ENCODE peak calls at places on chromosome 21, in six cellular contexts. F, Q, W, Z, U and X are unnamed samples.

GRCh38 chr21:36610201-36610600 is 88.7 kb upstream of the SIM2 start:
- DNase-seq in Z (no peak), W (no peak), U (no peak), F (no peak), Q (no peak), X (no peak)

GRCh38 chr21:28069446-28069845 is 923.2 kb downstream of the LTN1 start:
- DNase-seq in W (no peak), Z (no peak), F (no peak), Q (no peak), U (no peak), X (no peak)

GRCh38 chr21:45555251-45555556 is 13.0 kb upstream of the SLC19A1 start:
- DNase-seq in U (no peak), W (no peak), F (no peak), Z (no peak), Q (peak; percentile 75), X (no peak)

GRCh38 chr21:43925096-43925481 is 60.1 kb downstream of the AGPAT3 start:
- DNase-seq in U (peak; percentile 14), W (no peak), Z (no peak), Q (no peak), F (no peak), X (no peak)

GRCh38 chr21:38989745-38990423 is 184.2 kb downstream of the ETS2 start:
- DNase-seq in U (no peak), F (no peak), Z (no peak), Q (no peak), W (peak; percentile 55), X (no peak)

GRCh38 chr21:41819236-41819855 is 52.5 kb upstream of the RIPK4 start:
- DNase-seq in F (no peak), Z (no peak), U (no peak), W (no peak), Q (no peak), X (no peak)

GRCh38 chr21:45972716-45973474 is 8.7 kb upstream of the COL6A1 start:
- DNase-seq in Q (no peak), F (peak; percentile 41), W (no peak), Z (peak; percentile 91), U (peak; percentile 58), X (peak; percentile 76)

GRCh38 chr21:33383056-33383888 is 19.9 kb upstream of the IFNGR2 start:
- DNase-seq in U (no peak), Z (peak; percentile 65), F (peak; percentile 71), Q (peak; percentile 64), W (no peak), X (no peak)

GRCh38 chr21:29187939-29188338 is 57.5 kb downstream of the MAP3K7CL start:
- DNase-seq in Z (no peak), Q (no peak), F (no peak), W (no peak), U (no peak), X (no peak)

GRCh38 chr21:35909456-35910178 is 150.7 kb downstream of the SETD4 start:
- DNase-seq in Z (no peak), F (no peak), W (no peak), U (no peak), Q (no peak), X (no peak)

GRCh38 chr21:42653492-42654061 is at the start of gene PDE9A:
- DNase-seq in W (no peak), F (peak; percentile 71), Z (peak; percentile 51), U (peak; percentile 72), Q (peak; percentile 72), X (peak; percentile 95)

GRCh38 chr21:46069719-46070279 is 28.1 kb upstream of the COL6A2 start:
- DNase-seq in W (no peak), Z (no peak), U (no peak), F (no peak), Q (no peak), X (peak; percentile 28)

GRCh38 chr21:29961291-29962027 is 21.7 kb upstream of the GRIK1 start:
- DNase-seq in F (no peak), Q (no peak), Z (no peak), W (no peak), U (no peak), X (no peak)

GRCh38 chr21:31293986-31294385 is 50.1 kb downstream of the TIAM1 start:
- DNase-seq in U (peak; percentile 70), Z (no peak), Q (no peak), F (no peak), W (no peak), X (no peak)

GRCh38 chr21:32366191-32366590 is 26.6 kb downstream of the URB1 start:
- DNase-seq in U (no peak), Z (no peak), Q (no peak), F (no peak), W (no peak), X (no peak)

GRCh38 chr21:36699546-36700294 is 805 bp downstream of the SIM2 start:
- DNase-seq in U (peak; percentile 28), Q (peak; percentile 54), W (no peak), F (peak; percentile 20), Z (no peak), X (peak; percentile 56)

GRCh38 chr21:44898011-44898493 is 22.6 kb downstream of the ITGB2 start:
- DNase-seq in F (no peak), U (no peak), Z (no peak), W (no peak), Q (no peak), X (no peak)

GRCh38 chr21:43626390-43626789 is 32.9 kb downstream of the HSF2BP start:
- DNase-seq in Q (no peak), W (no peak), U (peak; percentile 76), F (no peak), Z (no peak), X (no peak)

GRCh38 chr21:16908087-16908486 is 604.8 kb upstream of the CXADR start:
- DNase-seq in U (no peak), Z (no peak), Q (no peak), W (no peak), F (no peak), X (no peak)

GRCh38 chr21:43287974-43288755 is 119.4 kb downstream of the CRYAA start:
- DNase-seq in W (no peak), Q (no peak), F (no peak), U (no peak), Z (no peak), X (no peak)

GRCh38 chr21:41142051-41142795 is 25.7 kb upstream of the BACE2 start:
- DNase-seq in F (no peak), Q (no peak), U (peak; percentile 73), Z (peak; percentile 28), W (peak; percentile 77), X (no peak)

GRCh38 chr21:31366825-31367224 is 22.8 kb upstream of the TIAM1 start:
- DNase-seq in Q (no peak), F (no peak), U (peak; percentile 64), W (peak; percentile 74), Z (no peak), X (no peak)

GRCh38 chr21:29145837-29146453 is 15.5 kb downstream of the MAP3K7CL start:
- DNase-seq in W (peak; percentile 78), Z (no peak), Q (no peak), F (no peak), U (no peak), X (no peak)

GRCh38 chr21:44423312-44423821 is 31.9 kb upstream of the LRRC3 start:
- DNase-seq in Q (no peak), U (no peak), F (no peak), W (no peak), Z (peak; percentile 11), X (no peak)

GRCh38 chr21:18041012-18041411 is 203.6 kb upstream of the CHODL start:
- DNase-seq in F (no peak), Z (no peak), W (no peak), Q (no peak), U (peak; percentile 79), X (peak; percentile 49)

GRCh38 chr21:42434884-42435283 is 31.2 kb downstream of the UBASH3A start:
- DNase-seq in U (no peak), Q (no peak), Z (no peak), F (no peak), W (no peak), X (no peak)

GRCh38 chr21:42818328-42818749 is 61.0 kb downstream of the WDR4 start:
- DNase-seq in Z (peak; percentile 60), F (peak; percentile 47), U (peak; percentile 56), W (peak; percentile 15), Q (peak; percentile 44), X (peak; percentile 77)

GRCh38 chr21:41879190-41879998 is at the start of gene PRDM15:
- DNase-seq in W (no peak), U (peak; percentile 90), Q (peak; percentile 93), Z (peak; percentile 89), F (peak; percentile 89), X (peak; percentile 92)

GRCh38 chr21:46160563-46161179 is 5.3 kb upstream of the FTCD start:
- DNase-seq in U (no peak), Z (peak; percentile 17), W (no peak), F (no peak), Q (no peak), X (no peak)